ENCODE peak calls at places on chromosomes 5 and 9, in seven cellular contexts. One of them, this sample, is unnamed.

GRCh38 chr9:88233091-88233490 is 94.8 kb upstream of the SPATA31C2 start:
- DNase-seq in GM23248: no peak
- DNase-seq in BE2C: no peak
- DNase-seq in prostate gland: no peak
- DNase-seq in uterus: no peak
- DNase-seq in lower lobe of right lung: no peak
- DNase-seq in PC-3: no peak
- DNase-seq in this sample: no peak

GRCh38 chr5:83900307-83900706 is 179.7 kb upstream of the HAPLN1 start:
- DNase-seq in GM23248: peak; percentile 16
- DNase-seq in BE2C: no peak
- DNase-seq in prostate gland: no peak
- DNase-seq in uterus: no peak
- DNase-seq in lower lobe of right lung: no peak
- DNase-seq in PC-3: no peak
- DNase-seq in this sample: no peak

GRCh38 chr5:89444073-89444472 is 561.1 kb upstream of the MEF2C start:
- DNase-seq in GM23248: no peak
- DNase-seq in BE2C: no peak
- DNase-seq in prostate gland: no peak
- DNase-seq in uterus: no peak
- DNase-seq in lower lobe of right lung: no peak
- DNase-seq in PC-3: no peak
- DNase-seq in this sample: no peak

GRCh38 chr9:137168907-137169763 is 716 bp downstream of the LRRC26 start:
- DNase-seq in GM23248: peak; percentile 66
- DNase-seq in BE2C: peak; percentile 80
- DNase-seq in prostate gland: peak; percentile 56
- DNase-seq in uterus: no peak
- DNase-seq in lower lobe of right lung: no peak
- DNase-seq in PC-3: peak; percentile 69
- DNase-seq in this sample: no peak

GRCh38 chr9:82934949-82935348 is 128.0 kb downstream of the RASEF start:
- DNase-seq in GM23248: peak; percentile 34
- DNase-seq in BE2C: peak; percentile 28
- DNase-seq in prostate gland: no peak
- DNase-seq in uterus: no peak
- DNase-seq in lower lobe of right lung: no peak
- DNase-seq in PC-3: peak; percentile 87
- DNase-seq in this sample: no peak

GRCh38 chr9:111096051-111096450 is 57.8 kb upstream of the LPAR1 start:
- DNase-seq in GM23248: peak; percentile 43
- DNase-seq in BE2C: no peak
- DNase-seq in prostate gland: no peak
- DNase-seq in uterus: no peak
- DNase-seq in lower lobe of right lung: no peak
- DNase-seq in PC-3: no peak
- DNase-seq in this sample: no peak

GRCh38 chr9:3288686-3289085 is 237.1 kb downstream of the RFX3 start:
- DNase-seq in GM23248: no peak
- DNase-seq in BE2C: no peak
- DNase-seq in prostate gland: no peak
- DNase-seq in uterus: no peak
- DNase-seq in lower lobe of right lung: no peak
- DNase-seq in PC-3: no peak
- DNase-seq in this sample: no peak

GRCh38 chr5:72202331-72202825 is 95.1 kb downstream of the MAP1B start:
- DNase-seq in GM23248: no peak
- DNase-seq in BE2C: no peak
- DNase-seq in prostate gland: no peak
- DNase-seq in uterus: no peak
- DNase-seq in lower lobe of right lung: no peak
- DNase-seq in PC-3: no peak
- DNase-seq in this sample: no peak

GRCh38 chr9:126681336-126681735 is 67.6 kb downstream of the LMX1B start:
- DNase-seq in GM23248: no peak
- DNase-seq in BE2C: no peak
- DNase-seq in prostate gland: no peak
- DNase-seq in uterus: no peak
- DNase-seq in lower lobe of right lung: no peak
- DNase-seq in PC-3: no peak
- DNase-seq in this sample: no peak

GRCh38 chr9:132986586-132986985 is 8.1 kb downstream of the GFI1B start:
- DNase-seq in GM23248: peak; percentile 58
- DNase-seq in BE2C: no peak
- DNase-seq in prostate gland: no peak
- DNase-seq in uterus: no peak
- DNase-seq in lower lobe of right lung: peak; percentile 35
- DNase-seq in PC-3: no peak
- DNase-seq in this sample: no peak

GRCh38 chr5:148387325-148387724 is 3.6 kb downstream of the FBXO38 start:
- DNase-seq in GM23248: peak; percentile 83
- DNase-seq in BE2C: no peak
- DNase-seq in prostate gland: no peak
- DNase-seq in uterus: no peak
- DNase-seq in lower lobe of right lung: no peak
- DNase-seq in PC-3: no peak
- DNase-seq in this sample: no peak

GRCh38 chr5:174145821-174146220 is 100.3 kb downstream of the NSG2 start:
- DNase-seq in GM23248: peak; percentile 7
- DNase-seq in BE2C: peak; percentile 67
- DNase-seq in prostate gland: no peak
- DNase-seq in uterus: no peak
- DNase-seq in lower lobe of right lung: no peak
- DNase-seq in PC-3: peak; percentile 16
- DNase-seq in this sample: peak; percentile 31

GRCh38 chr9:76181781-76182180 is 212.4 kb downstream of the RFK start:
- DNase-seq in GM23248: no peak
- DNase-seq in BE2C: no peak
- DNase-seq in prostate gland: no peak
- DNase-seq in uterus: no peak
- DNase-seq in lower lobe of right lung: no peak
- DNase-seq in PC-3: no peak
- DNase-seq in this sample: no peak

GRCh38 chr5:96823900-96824351 is 16.2 kb upstream of the ERAP1 start:
- DNase-seq in GM23248: peak; percentile 95
- DNase-seq in BE2C: peak; percentile 44
- DNase-seq in prostate gland: peak; percentile 69
- DNase-seq in uterus: no peak
- DNase-seq in lower lobe of right lung: no peak
- DNase-seq in PC-3: peak; percentile 96
- DNase-seq in this sample: no peak

GRCh38 chr5:68845121-68845520 is 248.7 kb upstream of the SLC30A5 start:
- DNase-seq in GM23248: peak; percentile 52
- DNase-seq in BE2C: no peak
- DNase-seq in prostate gland: no peak
- DNase-seq in uterus: no peak
- DNase-seq in lower lobe of right lung: no peak
- DNase-seq in PC-3: peak; percentile 64
- DNase-seq in this sample: no peak

GRCh38 chr5:166074839-166075481 is 2216.5 kb upstream of the WWC1 start:
- DNase-seq in GM23248: no peak
- DNase-seq in BE2C: no peak
- DNase-seq in prostate gland: no peak
- DNase-seq in uterus: no peak
- DNase-seq in lower lobe of right lung: no peak
- DNase-seq in PC-3: no peak
- DNase-seq in this sample: no peak

GRCh38 chr9:132877447-132877817 is 652 bp downstream of the AK8 start:
- DNase-seq in GM23248: no peak
- DNase-seq in BE2C: no peak
- DNase-seq in prostate gland: no peak
- DNase-seq in uterus: no peak
- DNase-seq in lower lobe of right lung: no peak
- DNase-seq in PC-3: no peak
- DNase-seq in this sample: no peak

GRCh38 chr9:135602789-135603481 is 36.4 kb downstream of the GLT6D1 start:
- DNase-seq in GM23248: peak; percentile 49
- DNase-seq in BE2C: peak; percentile 58
- DNase-seq in prostate gland: no peak
- DNase-seq in uterus: no peak
- DNase-seq in lower lobe of right lung: peak; percentile 55
- DNase-seq in PC-3: peak; percentile 56
- DNase-seq in this sample: no peak

GRCh38 chr9:137240321-137240840 is 706 bp upstream of the TUBB4B start:
- DNase-seq in GM23248: peak; percentile 92
- DNase-seq in BE2C: peak; percentile 75
- DNase-seq in prostate gland: peak; percentile 54
- DNase-seq in uterus: peak; percentile 83
- DNase-seq in lower lobe of right lung: peak; percentile 90
- DNase-seq in PC-3: peak; percentile 57
- DNase-seq in this sample: no peak

GRCh38 chr9:84504360-84504759 is 163.8 kb upstream of the SLC28A3 start:
- DNase-seq in GM23248: peak; percentile 12
- DNase-seq in BE2C: no peak
- DNase-seq in prostate gland: no peak
- DNase-seq in uterus: no peak
- DNase-seq in lower lobe of right lung: no peak
- DNase-seq in PC-3: no peak
- DNase-seq in this sample: no peak

GRCh38 chr9:100437860-100438805 is 11.2 kb downstream of the MSANTD3 start:
- DNase-seq in GM23248: peak; percentile 71
- DNase-seq in BE2C: peak; percentile 79
- DNase-seq in prostate gland: peak; percentile 67
- DNase-seq in uterus: peak; percentile 51
- DNase-seq in lower lobe of right lung: peak; percentile 48
- DNase-seq in PC-3: peak; percentile 85
- DNase-seq in this sample: no peak

GRCh38 chr5:150485770-150486401 is 22.0 kb upstream of the NDST1 start:
- DNase-seq in GM23248: peak; percentile 69
- DNase-seq in BE2C: peak; percentile 79
- DNase-seq in prostate gland: peak; percentile 49
- DNase-seq in uterus: peak; percentile 73
- DNase-seq in lower lobe of right lung: peak; percentile 81
- DNase-seq in PC-3: peak; percentile 43
- DNase-seq in this sample: peak; percentile 82

GRCh38 chr9:11946521-11946920 is 746.7 kb upstream of the TYRP1 start:
- DNase-seq in GM23248: peak; percentile 72
- DNase-seq in BE2C: no peak
- DNase-seq in prostate gland: no peak
- DNase-seq in uterus: no peak
- DNase-seq in lower lobe of right lung: no peak
- DNase-seq in PC-3: no peak
- DNase-seq in this sample: no peak

GRCh38 chr5:34957299-34957698 is 27.9 kb downstream of the DNAJC21 start:
- DNase-seq in GM23248: peak; percentile 22
- DNase-seq in BE2C: no peak
- DNase-seq in prostate gland: no peak
- DNase-seq in uterus: no peak
- DNase-seq in lower lobe of right lung: no peak
- DNase-seq in PC-3: no peak
- DNase-seq in this sample: no peak

GRCh38 chr9:133731876-133732321 is 6.3 kb downstream of the SARDH start:
- DNase-seq in GM23248: peak; percentile 54
- DNase-seq in BE2C: peak; percentile 86
- DNase-seq in prostate gland: no peak
- DNase-seq in uterus: no peak
- DNase-seq in lower lobe of right lung: no peak
- DNase-seq in PC-3: peak; percentile 45
- DNase-seq in this sample: no peak

GRCh38 chr5:100904259-100904822 is 1.3 kb upstream of the ST8SIA4 start:
- DNase-seq in GM23248: no peak
- DNase-seq in BE2C: no peak
- DNase-seq in prostate gland: no peak
- DNase-seq in uterus: no peak
- DNase-seq in lower lobe of right lung: peak; percentile 44
- DNase-seq in PC-3: no peak
- DNase-seq in this sample: peak; percentile 62

GRCh38 chr5:41252036-41252435 is 38.7 kb upstream of the C6 start:
- DNase-seq in GM23248: peak; percentile 28
- DNase-seq in BE2C: no peak
- DNase-seq in prostate gland: no peak
- DNase-seq in uterus: no peak
- DNase-seq in lower lobe of right lung: no peak
- DNase-seq in PC-3: peak; percentile 25
- DNase-seq in this sample: no peak

GRCh38 chr5:179241764-179242370 is 103.4 kb downstream of the ADAMTS2 start:
- DNase-seq in GM23248: no peak
- DNase-seq in BE2C: no peak
- DNase-seq in prostate gland: no peak
- DNase-seq in uterus: peak; percentile 17
- DNase-seq in lower lobe of right lung: peak; percentile 20
- DNase-seq in PC-3: no peak
- DNase-seq in this sample: no peak
- H3K4me1 ChIP-seq in GM23248: peaks cover 36% of the 10 kb centered on the region
- H3K4me1 ChIP-seq in BE2C: no peaks in the 10 kb centered on the region
- H3K4me1 ChIP-seq in prostate gland: no peaks in the 10 kb centered on the region
- H3K4me1 ChIP-seq in uterus: no peaks in the 10 kb centered on the region
- H3K4me1 ChIP-seq in lower lobe of right lung: no peaks in the 10 kb centered on the region
- H3K4me1 ChIP-seq in PC-3: no peaks in the 10 kb centered on the region
- H3K4me1 ChIP-seq in this sample: no peaks in the 10 kb centered on the region

DNA sequence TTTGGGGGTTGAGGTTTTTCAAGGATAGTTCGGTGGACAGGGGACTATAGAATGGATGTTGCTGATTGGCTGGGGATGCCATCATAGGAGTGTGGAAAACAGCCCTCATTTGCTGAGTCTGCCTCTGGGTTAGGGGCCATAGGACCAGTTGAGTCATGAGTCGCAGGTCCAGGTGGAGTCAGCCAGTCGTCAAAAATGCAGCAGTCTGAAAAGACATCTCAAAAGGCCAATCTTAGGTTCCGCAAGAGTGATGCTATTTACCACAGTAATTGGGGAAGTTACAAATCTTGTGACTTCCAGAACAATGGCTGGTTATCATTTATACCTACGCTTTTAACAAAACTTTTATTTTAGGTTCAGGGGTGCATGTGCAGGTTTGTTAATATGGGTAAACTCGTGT is 276.0 kb upstream of the DMRT1 start:
- DNase-seq in GM23248: no peak
- DNase-seq in BE2C: no peak
- DNase-seq in prostate gland: no peak
- DNase-seq in uterus: no peak
- DNase-seq in lower lobe of right lung: no peak
- DNase-seq in PC-3: no peak
- DNase-seq in this sample: no peak
- H3K4me1 ChIP-seq in GM23248: no peaks in the 10 kb centered on the region
- H3K4me1 ChIP-seq in BE2C: no peaks in the 10 kb centered on the region
- H3K4me1 ChIP-seq in prostate gland: no peaks in the 10 kb centered on the region
- H3K4me1 ChIP-seq in uterus: no peaks in the 10 kb centered on the region
- H3K4me1 ChIP-seq in lower lobe of right lung: no peaks in the 10 kb centered on the region
- H3K4me1 ChIP-seq in PC-3: peaks cover 13% of the 10 kb centered on the region
- H3K4me1 ChIP-seq in this sample: no peaks in the 10 kb centered on the region

DNA sequence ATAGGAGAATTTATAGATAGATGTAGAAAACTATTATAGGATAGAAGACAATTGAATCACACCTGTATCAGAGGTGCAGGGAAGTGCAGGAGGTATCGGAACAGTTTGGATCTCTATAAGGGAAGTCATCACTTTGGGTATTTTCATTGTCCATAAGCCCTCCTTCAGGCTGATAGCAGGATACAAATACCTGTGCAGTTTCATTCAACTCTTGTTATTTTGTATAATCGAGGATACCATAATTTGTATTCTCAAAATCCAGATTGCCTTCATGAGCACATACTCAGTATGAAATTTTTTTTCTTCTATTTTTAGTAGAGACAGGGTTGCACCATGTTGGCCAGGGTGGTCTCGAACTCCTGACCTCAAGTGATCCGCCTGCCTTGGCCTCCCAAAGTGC is 289.1 kb downstream of the AOPEP start:
- DNase-seq in GM23248: no peak
- DNase-seq in BE2C: no peak
- DNase-seq in prostate gland: no peak
- DNase-seq in uterus: no peak
- DNase-seq in lower lobe of right lung: no peak
- DNase-seq in PC-3: no peak
- DNase-seq in this sample: no peak
- H3K4me1 ChIP-seq in GM23248: peaks cover 75% of the 10 kb centered on the region
- H3K4me1 ChIP-seq in BE2C: peaks cover 47% of the 10 kb centered on the region
- H3K4me1 ChIP-seq in prostate gland: peaks cover 5% of the 10 kb centered on the region
- H3K4me1 ChIP-seq in uterus: peaks cover 4% of the 10 kb centered on the region
- H3K4me1 ChIP-seq in lower lobe of right lung: peaks cover 62% of the 10 kb centered on the region
- H3K4me1 ChIP-seq in PC-3: peaks cover 28% of the 10 kb centered on the region
- H3K4me1 ChIP-seq in this sample: peaks cover 72% of the 10 kb centered on the region

GRCh38 chr5:411728-412127 is 31.2 kb upstream of the EXOC3 start:
- DNase-seq in GM23248: no peak
- DNase-seq in BE2C: no peak
- DNase-seq in prostate gland: no peak
- DNase-seq in uterus: no peak
- DNase-seq in lower lobe of right lung: peak; percentile 19
- DNase-seq in PC-3: no peak
- DNase-seq in this sample: no peak
- H3K4me1 ChIP-seq in GM23248: peaks cover 3% of the 10 kb centered on the region
- H3K4me1 ChIP-seq in BE2C: peaks cover 12% of the 10 kb centered on the region
- H3K4me1 ChIP-seq in prostate gland: no peaks in the 10 kb centered on the region
- H3K4me1 ChIP-seq in uterus: peaks cover 6% of the 10 kb centered on the region
- H3K4me1 ChIP-seq in lower lobe of right lung: peaks cover 6% of the 10 kb centered on the region
- H3K4me1 ChIP-seq in PC-3: peaks cover 10% of the 10 kb centered on the region
- H3K4me1 ChIP-seq in this sample: no peaks in the 10 kb centered on the region

This sample was measured in ascending aorta.